ENCODE peak calls at places on chromosomes 5 and 9, in seven cellular contexts. S is neural progenitor cell, Q is glutamatergic neuron, K is omental fat pad, T is AG04450, B is A549, H is HFFc6. F is an unnamed sample.

GRCh38 chr5:141604318-141604717 is 14.5 kb downstream of the DIAPH1 start:
- DNase-seq in H (peak), B (peak), K (no peak), S (peak), T (peak), Q (no peak), F (peak)

GRCh38 chr5:94691947-94692346 is 73.5 kb downstream of the SLF1 start:
- DNase-seq in Q (no peak), S (peak), K (no peak), H (no peak), B (no peak), T (no peak), F (no peak)

GRCh38 chr5:113356487-113356886 is 78.3 kb downstream of the TSSK1B start:
- DNase-seq in S (no peak), T (no peak), B (no peak), Q (no peak), H (no peak), K (no peak), F (no peak)

GRCh38 chr5:80659111-80659510 is 4.3 kb upstream of the DHFR start:
- DNase-seq in H (peak), K (no peak), Q (no peak), S (no peak), B (no peak), T (no peak), F (no peak)

GRCh38 chr5:53194086-53194485 is 84.5 kb upstream of the MOCS2 start:
- DNase-seq in K (no peak), Q (no peak), S (no peak), H (peak), B (no peak), T (no peak), F (no peak)

GRCh38 chr5:30918171-30918570 is 275.3 kb upstream of the CDH6 start:
- DNase-seq in Q (no peak), H (no peak), S (no peak), T (no peak), K (no peak), B (no peak), F (no peak)

GRCh38 chr5:168282120-168282519 is 9.3 kb upstream of the WWC1 start:
- DNase-seq in B (no peak), H (peak), K (no peak), T (peak), Q (no peak), S (peak), F (no peak)

GRCh38 chr5:37717613-37718431 is 122.0 kb downstream of the GDNF start:
- DNase-seq in H (peak), Q (peak), B (peak), K (no peak), T (peak), S (peak), F (no peak)

GRCh38 chr9:123614503-123615258 is 258.7 kb downstream of the CRB2 start:
- DNase-seq in S (no peak), B (no peak), K (no peak), T (no peak), H (no peak), Q (no peak), F (no peak)

GRCh38 chr5:115626444-115626823 is 598 bp upstream of the TMED7 start:
- DNase-seq in B (no peak), K (no peak), H (no peak), Q (no peak), S (no peak), T (no peak), F (no peak)

GRCh38 chr9:92463989-92464388 is 18.3 kb downstream of the ASPN start:
- DNase-seq in S (no peak), T (peak), B (no peak), Q (no peak), K (no peak), H (peak), F (no peak)

GRCh38 chr5:93675458-93676450 is 65.6 kb downstream of the POU5F2 start:
- DNase-seq in S (no peak), H (no peak), B (no peak), T (no peak), Q (no peak), K (no peak), F (no peak)

GRCh38 chr5:446864-447263 is 3.9 kb downstream of the EXOC3 start:
- DNase-seq in T (peak), H (peak), S (peak), Q (peak), K (no peak), B (peak), F (peak)

DNA sequence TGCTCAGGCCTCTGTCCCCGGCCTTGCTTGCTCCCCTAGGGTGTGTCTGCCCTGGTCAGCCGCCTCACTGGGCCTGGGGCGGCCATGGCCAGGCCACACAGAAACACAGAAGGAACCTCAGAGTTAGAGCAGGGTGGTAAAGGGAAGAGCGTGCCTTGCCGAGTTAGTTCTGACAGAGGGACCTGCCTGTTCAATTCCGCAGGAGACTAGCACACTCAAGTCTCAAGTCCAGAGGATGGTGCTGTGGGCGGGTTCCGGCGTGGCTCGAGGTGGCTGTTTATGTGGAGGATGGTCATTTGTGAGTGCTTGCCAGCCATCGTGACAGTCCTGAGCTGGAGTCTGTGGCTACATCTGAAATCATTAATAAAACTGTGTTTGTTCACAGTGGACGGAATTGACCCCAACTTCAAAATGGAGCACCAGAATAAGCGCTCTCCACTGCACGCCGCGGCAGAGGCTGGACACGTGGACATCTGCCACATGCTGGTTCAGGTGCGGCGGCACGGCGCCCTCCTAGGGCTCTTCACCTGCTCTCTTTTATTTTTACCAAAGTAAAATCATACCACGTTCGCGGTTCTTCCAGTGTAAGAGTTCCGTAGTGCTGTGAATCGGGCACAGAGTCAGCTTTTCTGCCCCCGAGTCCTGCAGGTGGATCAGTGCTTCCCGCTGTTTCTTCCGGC is 95.5 kb upstream of the CACNA1B start:
- DNase-seq in S (no peak), B (no peak), Q (no peak), K (no peak), H (no peak), T (no peak), F (no peak)
- TF ChIP-seq CTCF in S (no peak), B (no peak), Q (no peak), K (no peak), H (no peak), T (no peak), F (no peak)

GRCh38 chr5:132495672-132496630 is 5.4 kb upstream of the IRF1 start:
- DNase-seq in T (peak), Q (peak), S (peak), K (peak), H (peak), B (peak), F (peak)
- TF ChIP-seq CTCF in T (no peak), Q (no peak), S (no peak), K (no peak), H (peak), B (no peak), F (no peak)

GRCh38 chr5:180400416-180400815 is 47.3 kb upstream of the GFPT2 start:
- DNase-seq in K (no peak), Q (no peak), H (no peak), S (no peak), T (no peak), B (no peak), F (no peak)
- TF ChIP-seq CTCF in K (no peak), Q (no peak), H (no peak), S (no peak), T (no peak), B (no peak), F (no peak)

DNA sequence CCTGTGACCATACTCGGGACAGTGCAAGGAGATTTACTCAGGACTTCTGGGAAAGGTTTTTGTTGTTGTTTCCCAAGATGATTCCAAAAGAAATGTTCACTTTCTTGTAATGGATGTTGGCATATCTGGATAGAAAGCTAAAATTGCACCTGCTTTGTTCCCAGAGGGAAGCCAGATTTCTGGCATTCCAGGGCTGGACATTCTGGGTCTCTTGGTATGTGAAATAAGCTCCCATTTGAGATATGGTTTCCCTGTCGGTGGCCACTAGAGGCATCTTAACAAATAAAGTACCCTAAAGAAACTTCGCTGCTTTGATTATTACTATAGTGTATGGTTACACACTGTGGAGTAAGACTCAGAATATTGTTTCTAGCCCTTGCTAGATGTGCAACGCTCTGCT is 737.3 kb downstream of the BRINP1 start:
- DNase-seq in T (no peak), H (no peak), K (no peak), B (no peak), S (no peak), Q (no peak), F (no peak)
- TF ChIP-seq CTCF in T (no peak), H (peak), K (no peak), B (no peak), S (peak), Q (no peak), F (no peak)

GRCh38 chr9:100167912-100168775 is 69.1 kb downstream of the INVS start:
- DNase-seq in T (no peak), Q (peak), B (no peak), K (no peak), H (peak), S (peak), F (no peak)
- TF ChIP-seq CTCF in T (peak), Q (no peak), B (no peak), K (no peak), H (peak), S (no peak), F (no peak)

GRCh38 chr9:133149130-133150015 is 14.3 kb downstream of the GBGT1 start:
- DNase-seq in K (peak), H (peak), T (peak), B (peak), S (peak), Q (peak), F (peak)
- TF ChIP-seq CTCF in K (no peak), H (peak), T (peak), B (peak), S (peak), Q (no peak), F (peak)

GRCh38 chr5:176846335-176847140 is 36.2 kb downstream of the UNC5A start:
- DNase-seq in Q (no peak), B (no peak), T (no peak), H (no peak), S (no peak), K (no peak), F (no peak)

GRCh38 chr5:176843673-176844072 is 33.3 kb downstream of the UNC5A start:
- DNase-seq in B (no peak), Q (no peak), S (no peak), T (no peak), H (no peak), K (no peak), F (no peak)

GRCh38 chr5:176844281-176844680 is 33.9 kb downstream of the UNC5A start:
- DNase-seq in H (no peak), T (no peak), B (no peak), Q (no peak), S (no peak), K (no peak), F (no peak)

GRCh38 chr5:176844706-176845391 is 34.5 kb downstream of the UNC5A start:
- DNase-seq in H (peak), B (no peak), Q (no peak), T (no peak), S (no peak), K (no peak), F (no peak)

DNA sequence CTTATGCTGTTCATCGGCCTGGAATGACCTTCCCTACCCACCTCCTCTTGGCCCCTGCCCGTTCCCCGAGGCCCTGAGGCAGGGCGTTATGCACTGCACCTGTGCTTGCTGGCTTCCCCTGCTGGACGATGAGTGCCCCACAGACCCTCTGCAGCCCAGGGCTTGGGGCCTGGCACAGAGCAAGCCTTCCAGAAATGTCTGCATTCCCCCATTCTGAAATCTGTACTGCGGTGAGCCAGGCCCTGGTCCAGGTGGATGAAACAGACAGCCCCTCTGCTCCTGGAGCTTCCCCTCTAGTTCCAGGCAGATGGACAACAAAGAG is 35.0 kb downstream of the UNC5A start:
- DNase-seq in T (no peak), K (no peak), Q (no peak), S (no peak), B (no peak), H (no peak), F (no peak)
- TF ChIP-seq CTCF in T (no peak), K (no peak), Q (no peak), S (no peak), B (no peak), H (no peak), F (no peak)

GRCh38 chr9:122218885-122219855 is 9.6 kb downstream of the LHX6 start:
- DNase-seq in S (peak), B (no peak), H (no peak), K (no peak), T (no peak), Q (no peak), F (no peak)
- TF ChIP-seq CTCF in S (peak), B (no peak), H (no peak), K (no peak), T (no peak), Q (no peak), F (no peak)

F was measured in CD14-positive monocyte.